ENCODE peak calls at places on chromosomes 1 and 21, in eight cellular contexts. M is HT1080; N is activated T-helper 9 cell treated with anti-CD3 and anti-CD28 coated beads, Interleukin-2, amount 50 U/mL, for 16 hours; J is sciatic nerve; E is right lobe of liver; P is ELF-1; A is central memory CD4-positive, alpha-beta T cell; U is foreskin keratinocyte. Q is an unnamed sample.
A peak's percentile ranks its signal among the peaks of the same experiment; 100 is the strongest.

GRCh38 chr1:81432654-81433109 is 368.1 kb upstream of the ADGRL2 start:
- DNase-seq in M (no peak), N (no peak), J (no peak), E (no peak), P (no peak), A (no peak), U (no peak), Q (no peak)

GRCh38 chr1:23167353-23168078 is 1.1 kb downstream of the LUZP1 start:
- DNase-seq in M (no peak), N (peak; percentile 25), J (peak; percentile 68), E (peak; percentile 62), P (peak; percentile 64), A (peak; percentile 31), U (peak; percentile 67), Q (peak; percentile 39)

GRCh38 chr1:227316941-227317540 is 1.3 kb downstream of the CDC42BPA start:
- DNase-seq in M (peak; percentile 32), N (no peak), J (no peak), E (no peak), P (no peak), A (no peak), U (no peak), Q (no peak)

GRCh38 chr1:50426108-50426700 is 3.0 kb upstream of the DMRTA2 start:
- DNase-seq in M (no peak), N (no peak), J (no peak), E (no peak), P (no peak), A (no peak), U (no peak), Q (no peak)

GRCh38 chr21:14918542-14918941 is 146.3 kb downstream of the NRIP1 start:
- DNase-seq in M (no peak), N (no peak), J (no peak), E (no peak), P (peak; percentile 8), A (no peak), U (no peak), Q (no peak)

GRCh38 chr1:85894651-85895050 is 186.4 kb upstream of the ZNHIT6 start:
- DNase-seq in M (peak; percentile 48), N (no peak), J (peak; percentile 66), E (no peak), P (peak; percentile 5), A (no peak), U (peak; percentile 9), Q (peak; percentile 50)

GRCh38 chr1:66251521-66251920 is 282.4 kb upstream of the SGIP1 start:
- DNase-seq in M (peak; percentile 75), N (no peak), J (no peak), E (no peak), P (no peak), A (no peak), U (no peak), Q (no peak)

GRCh38 chr1:226654508-226655124 is 84.5 kb downstream of the ITPKB start:
- DNase-seq in M (no peak), N (no peak), J (no peak), E (peak; percentile 40), P (no peak), A (no peak), U (no peak), Q (no peak)

GRCh38 chr1:2111674-2112035 is 61.4 kb downstream of the PRKCZ start:
- DNase-seq in M (no peak), N (no peak), J (no peak), E (peak; percentile 47), P (no peak), A (no peak), U (no peak), Q (no peak)

GRCh38 chr1:163072658-163073057 is 3.5 kb downstream of the RGS4 start:
- DNase-seq in M (peak; percentile 60), N (no peak), J (no peak), E (no peak), P (no peak), A (no peak), U (peak; percentile 73), Q (no peak)

GRCh38 chr1:33234588-33234990 is 21.7 kb upstream of the ZNF362 start:
- DNase-seq in M (no peak), N (no peak), J (no peak), E (no peak), P (no peak), A (no peak), U (no peak), Q (no peak)

GRCh38 chr21:16279658-16280581 is 550.1 kb downstream of the USP25 start:
- DNase-seq in M (no peak), N (no peak), J (peak; percentile 65), E (no peak), P (peak; percentile 56), A (no peak), U (no peak), Q (no peak)

GRCh38 chr1:54475357-54476230 is 69.4 kb upstream of the SSBP3 start:
- DNase-seq in M (no peak), N (no peak), J (no peak), E (no peak), P (no peak), A (peak; percentile 52), U (no peak), Q (no peak)

GRCh38 chr1:180157576-180158057 is 2.9 kb downstream of the QSOX1 start:
- DNase-seq in M (no peak), N (no peak), J (no peak), E (no peak), P (no peak), A (no peak), U (no peak), Q (peak; percentile 82)

GRCh38 chr1:157363660-157364140 is 188.6 kb downstream of the FCRL5 start:
- DNase-seq in M (peak; percentile 20), N (no peak), J (no peak), E (no peak), P (peak; percentile 42), A (no peak), U (peak; percentile 25), Q (peak; percentile 65)

GRCh38 chr1:224258351-224258750 is 71.6 kb downstream of the NVL start:
- DNase-seq in M (no peak), N (no peak), J (no peak), E (no peak), P (no peak), A (no peak), U (no peak), Q (no peak)

GRCh38 chr1:181778630-181779285 is 282.8 kb downstream of the ZNF648 start:
- DNase-seq in M (peak; percentile 56), N (no peak), J (no peak), E (no peak), P (peak; percentile 13), A (no peak), U (no peak), Q (no peak)

GRCh38 chr1:89089962-89090361 is 25.0 kb upstream of the GBP1 start:
- DNase-seq in M (no peak), N (no peak), J (no peak), E (no peak), P (no peak), A (no peak), U (peak; percentile 11), Q (no peak)

GRCh38 chr1:236315092-236315491 is 33.3 kb upstream of the ERO1B start:
- DNase-seq in M (no peak), N (no peak), J (no peak), E (no peak), P (no peak), A (no peak), U (no peak), Q (no peak)

GRCh38 chr1:85573348-85573747 is 7.2 kb upstream of the CCN1 start:
- DNase-seq in M (peak; percentile 40), N (no peak), J (no peak), E (no peak), P (no peak), A (no peak), U (peak; percentile 73), Q (no peak)

GRCh38 chr1:36257375-36257767 is 33.1 kb downstream of the THRAP3 start:
- DNase-seq in M (peak; percentile 8), N (no peak), J (no peak), E (no peak), P (peak; percentile 18), A (no peak), U (no peak), Q (peak; percentile 23)